ENCODE peak calls at places on chromosomes 2 and 18, in seven cellular contexts. One of them, this sample, is unnamed.

GRCh38 chr2:189836644-189837043 is 52.4 kb downstream of the PMS1 start:
- DNase-seq in neuronal stem cell: no peak
- DNase-seq in IMR-90: peak
- DNase-seq in H9: no peak
- DNase-seq in mesenchymal stem cell: peak
- DNase-seq in H1: no peak
- DNase-seq in trophoblast cell: no peak
- DNase-seq in this sample: peak

GRCh38 chr2:145960479-145961163 is 1440.7 kb upstream of the ZEB2 start:
- DNase-seq in neuronal stem cell: no peak
- DNase-seq in IMR-90: no peak
- DNase-seq in H9: no peak
- DNase-seq in mesenchymal stem cell: no peak
- DNase-seq in H1: no peak
- DNase-seq in trophoblast cell: no peak
- DNase-seq in this sample: no peak

GRCh38 chr18:59651071-59651470 is 46.2 kb downstream of the CCBE1 start:
- DNase-seq in neuronal stem cell: no peak
- DNase-seq in IMR-90: no peak
- DNase-seq in H9: no peak
- DNase-seq in mesenchymal stem cell: no peak
- DNase-seq in H1: no peak
- DNase-seq in trophoblast cell: no peak
- DNase-seq in this sample: no peak

GRCh38 chr2:72146357-72147302 is 1.0 kb downstream of the CYP26B1 start:
- DNase-seq in neuronal stem cell: no peak
- DNase-seq in IMR-90: no peak
- DNase-seq in H9: peak
- DNase-seq in mesenchymal stem cell: no peak
- DNase-seq in H1: no peak
- DNase-seq in trophoblast cell: peak
- DNase-seq in this sample: no peak

GRCh38 chr2:182182436-182182835 is 196.8 kb downstream of the PPP1R1C start:
- DNase-seq in neuronal stem cell: no peak
- DNase-seq in IMR-90: no peak
- DNase-seq in H9: no peak
- DNase-seq in mesenchymal stem cell: no peak
- DNase-seq in H1: no peak
- DNase-seq in trophoblast cell: no peak
- DNase-seq in this sample: no peak

GRCh38 chr2:9174771-9175441 is 31.7 kb upstream of the ASAP2 start:
- DNase-seq in neuronal stem cell: no peak
- DNase-seq in IMR-90: peak
- DNase-seq in H9: peak
- DNase-seq in mesenchymal stem cell: peak
- DNase-seq in H1: peak
- DNase-seq in trophoblast cell: peak
- DNase-seq in this sample: peak

GRCh38 chr2:33425660-33426059 is 50.8 kb upstream of the RASGRP3 start:
- DNase-seq in neuronal stem cell: no peak
- DNase-seq in IMR-90: peak
- DNase-seq in H9: no peak
- DNase-seq in mesenchymal stem cell: peak
- DNase-seq in H1: no peak
- DNase-seq in trophoblast cell: no peak
- DNase-seq in this sample: no peak

GRCh38 chr2:134301099-134301970 is 47.5 kb downstream of the MGAT5 start:
- DNase-seq in neuronal stem cell: no peak
- DNase-seq in IMR-90: peak
- DNase-seq in H9: no peak
- DNase-seq in mesenchymal stem cell: peak
- DNase-seq in H1: no peak
- DNase-seq in trophoblast cell: peak
- DNase-seq in this sample: no peak

GRCh38 chr2:215698566-215698965 is 262.7 kb upstream of the FN1 start:
- DNase-seq in neuronal stem cell: no peak
- DNase-seq in IMR-90: peak
- DNase-seq in H9: no peak
- DNase-seq in mesenchymal stem cell: peak
- DNase-seq in H1: no peak
- DNase-seq in trophoblast cell: peak
- DNase-seq in this sample: no peak

GRCh38 chr2:122329266-122329665 is 573.8 kb downstream of the TSN start:
- DNase-seq in neuronal stem cell: no peak
- DNase-seq in IMR-90: no peak
- DNase-seq in H9: no peak
- DNase-seq in mesenchymal stem cell: no peak
- DNase-seq in H1: no peak
- DNase-seq in trophoblast cell: peak
- DNase-seq in this sample: no peak

GRCh38 chr2:148603562-148603920 is 41.0 kb upstream of the EPC2 start:
- DNase-seq in neuronal stem cell: no peak
- DNase-seq in IMR-90: no peak
- DNase-seq in H9: no peak
- DNase-seq in mesenchymal stem cell: no peak
- DNase-seq in H1: no peak
- DNase-seq in trophoblast cell: no peak
- DNase-seq in this sample: no peak

GRCh38 chr2:25301453-25302352 is 40.0 kb downstream of the DNMT3A start:
- DNase-seq in neuronal stem cell: no peak
- DNase-seq in IMR-90: peak
- DNase-seq in H9: no peak
- DNase-seq in mesenchymal stem cell: peak
- DNase-seq in H1: no peak
- DNase-seq in trophoblast cell: peak
- DNase-seq in this sample: no peak

GRCh38 chr18:73945130-73945792 is 202.4 kb downstream of the FBXO15 start:
- DNase-seq in neuronal stem cell: no peak
- DNase-seq in IMR-90: peak
- DNase-seq in H9: no peak
- DNase-seq in mesenchymal stem cell: no peak
- DNase-seq in H1: no peak
- DNase-seq in trophoblast cell: no peak
- DNase-seq in this sample: no peak

GRCh38 chr2:240821429-240821778 is 1.4 kb upstream of the KIF1A start:
- DNase-seq in neuronal stem cell: no peak
- DNase-seq in IMR-90: no peak
- DNase-seq in H9: no peak
- DNase-seq in mesenchymal stem cell: no peak
- DNase-seq in H1: no peak
- DNase-seq in trophoblast cell: no peak
- DNase-seq in this sample: no peak

GRCh38 chr18:44518091-44518490 is 162.6 kb upstream of the SETBP1 start:
- DNase-seq in neuronal stem cell: no peak
- DNase-seq in IMR-90: no peak
- DNase-seq in H9: no peak
- DNase-seq in mesenchymal stem cell: no peak
- DNase-seq in H1: no peak
- DNase-seq in trophoblast cell: no peak
- DNase-seq in this sample: no peak

GRCh38 chr2:110669079-110669478 is 8.8 kb downstream of the BUB1 start:
- DNase-seq in neuronal stem cell: no peak
- DNase-seq in IMR-90: no peak
- DNase-seq in H9: no peak
- DNase-seq in mesenchymal stem cell: no peak
- DNase-seq in H1: no peak
- DNase-seq in trophoblast cell: no peak
- DNase-seq in this sample: no peak

GRCh38 chr2:216388046-216388884 is 16.0 kb upstream of the MARCHF4 start:
- DNase-seq in neuronal stem cell: no peak
- DNase-seq in IMR-90: no peak
- DNase-seq in H9: no peak
- DNase-seq in mesenchymal stem cell: no peak
- DNase-seq in H1: no peak
- DNase-seq in trophoblast cell: no peak
- DNase-seq in this sample: no peak

GRCh38 chr18:3525870-3526420 is 76.0 kb downstream of the TGIF1 start:
- DNase-seq in neuronal stem cell: no peak
- DNase-seq in IMR-90: no peak
- DNase-seq in H9: no peak
- DNase-seq in mesenchymal stem cell: no peak
- DNase-seq in H1: no peak
- DNase-seq in trophoblast cell: no peak
- DNase-seq in this sample: peak

GRCh38 chr2:235263205-235264120 is 230.4 kb upstream of the AGAP1 start:
- DNase-seq in neuronal stem cell: no peak
- DNase-seq in IMR-90: peak
- DNase-seq in H9: peak
- DNase-seq in mesenchymal stem cell: peak
- DNase-seq in H1: peak
- DNase-seq in trophoblast cell: peak
- DNase-seq in this sample: peak

GRCh38 chr2:95315801-95316411 is 18.8 kb downstream of the KCNIP3 start:
- DNase-seq in neuronal stem cell: no peak
- DNase-seq in IMR-90: peak
- DNase-seq in H9: no peak
- DNase-seq in mesenchymal stem cell: no peak
- DNase-seq in H1: no peak
- DNase-seq in trophoblast cell: no peak
- DNase-seq in this sample: no peak

GRCh38 chr2:239288237-239288636 is 112.6 kb downstream of the HDAC4 start:
- DNase-seq in neuronal stem cell: no peak
- DNase-seq in IMR-90: peak
- DNase-seq in H9: no peak
- DNase-seq in mesenchymal stem cell: peak
- DNase-seq in H1: no peak
- DNase-seq in trophoblast cell: no peak
- DNase-seq in this sample: no peak

GRCh38 chr2:112001136-112001764 is 53.8 kb upstream of the TMEM87B start:
- DNase-seq in neuronal stem cell: no peak
- DNase-seq in IMR-90: no peak
- DNase-seq in H9: no peak
- DNase-seq in mesenchymal stem cell: no peak
- DNase-seq in H1: no peak
- DNase-seq in trophoblast cell: peak
- DNase-seq in this sample: no peak

GRCh38 chr18:33839452-33840225 is 261.6 kb downstream of the ASXL3 start:
- DNase-seq in neuronal stem cell: peak
- DNase-seq in IMR-90: peak
- DNase-seq in H9: no peak
- DNase-seq in mesenchymal stem cell: peak
- DNase-seq in H1: no peak
- DNase-seq in trophoblast cell: peak
- DNase-seq in this sample: peak

GRCh38 chr2:128017561-128017960 is 10.3 kb downstream of the SAP130 start:
- DNase-seq in neuronal stem cell: no peak
- DNase-seq in IMR-90: no peak
- DNase-seq in H9: no peak
- DNase-seq in mesenchymal stem cell: no peak
- DNase-seq in H1: no peak
- DNase-seq in trophoblast cell: no peak
- DNase-seq in this sample: no peak
- H3K9ac ChIP-seq in neuronal stem cell: no peak
- H3K9ac ChIP-seq in IMR-90: no peak
- H3K9ac ChIP-seq in H9: no peak
- H3K9ac ChIP-seq in mesenchymal stem cell: no peak
- H3K9ac ChIP-seq in H1: no peak
- H3K9ac ChIP-seq in trophoblast cell: no peak
- H3K9ac ChIP-seq in this sample: no peak

GRCh38 chr2:180180511-180180910 is 173.4 kb upstream of the CWC22 start:
- DNase-seq in neuronal stem cell: no peak
- DNase-seq in IMR-90: no peak
- DNase-seq in H9: no peak
- DNase-seq in mesenchymal stem cell: no peak
- DNase-seq in H1: no peak
- DNase-seq in trophoblast cell: no peak
- DNase-seq in this sample: no peak

GRCh38 chr2:180187611-180188010 is 180.5 kb upstream of the CWC22 start:
- DNase-seq in neuronal stem cell: no peak
- DNase-seq in IMR-90: no peak
- DNase-seq in H9: no peak
- DNase-seq in mesenchymal stem cell: no peak
- DNase-seq in H1: no peak
- DNase-seq in trophoblast cell: no peak
- DNase-seq in this sample: no peak

DNA sequence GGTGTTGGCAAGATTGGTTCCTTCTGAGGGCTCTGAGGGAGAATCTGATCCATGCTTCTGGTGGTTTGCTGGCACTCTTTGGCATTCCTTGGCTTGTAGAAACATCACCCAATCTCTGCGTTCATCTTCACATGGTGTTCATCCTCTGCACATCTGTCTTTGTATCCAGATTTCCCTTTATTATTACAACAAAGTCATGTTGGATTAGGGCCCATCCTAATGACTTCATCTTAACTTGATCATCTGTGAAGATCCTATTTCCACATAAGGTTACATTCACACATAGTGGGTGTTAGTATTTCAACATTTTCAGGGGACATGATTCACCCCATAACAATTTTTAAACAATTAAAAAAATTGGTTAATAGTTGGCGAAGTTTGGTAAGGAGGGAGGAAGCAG is 177.4 kb upstream of the CWC22 start:
- DNase-seq in neuronal stem cell: no peak
- DNase-seq in IMR-90: peak
- DNase-seq in H9: no peak
- DNase-seq in mesenchymal stem cell: no peak
- DNase-seq in H1: no peak
- DNase-seq in trophoblast cell: no peak
- DNase-seq in this sample: no peak
- H2BK120ac ChIP-seq in neuronal stem cell: no peak
- H2BK120ac ChIP-seq in IMR-90: no peak
- H2BK120ac ChIP-seq in H9: no peak
- H2BK120ac ChIP-seq in mesenchymal stem cell: no peak
- H2BK120ac ChIP-seq in H1: no peak
- H2BK120ac ChIP-seq in trophoblast cell: no peak
- H2BK120ac ChIP-seq in this sample: no peak

GRCh38 chr2:159012142-159012541 is 43.7 kb downstream of the TANC1 start:
- DNase-seq in neuronal stem cell: no peak
- DNase-seq in IMR-90: no peak
- DNase-seq in H9: no peak
- DNase-seq in mesenchymal stem cell: no peak
- DNase-seq in H1: no peak
- DNase-seq in trophoblast cell: no peak
- DNase-seq in this sample: no peak

GRCh38 chr2:159010340-159010739 is 41.9 kb downstream of the TANC1 start:
- DNase-seq in neuronal stem cell: no peak
- DNase-seq in IMR-90: peak
- DNase-seq in H9: no peak
- DNase-seq in mesenchymal stem cell: peak
- DNase-seq in H1: no peak
- DNase-seq in trophoblast cell: no peak
- DNase-seq in this sample: peak

GRCh38 chr2:159010963-159011362 is 42.5 kb downstream of the TANC1 start:
- DNase-seq in neuronal stem cell: no peak
- DNase-seq in IMR-90: peak
- DNase-seq in H9: no peak
- DNase-seq in mesenchymal stem cell: peak
- DNase-seq in H1: no peak
- DNase-seq in trophoblast cell: no peak
- DNase-seq in this sample: no peak

GRCh38 chr2:159013103-159013502 is 44.7 kb downstream of the TANC1 start:
- DNase-seq in neuronal stem cell: no peak
- DNase-seq in IMR-90: no peak
- DNase-seq in H9: no peak
- DNase-seq in mesenchymal stem cell: no peak
- DNase-seq in H1: no peak
- DNase-seq in trophoblast cell: no peak
- DNase-seq in this sample: no peak

GRCh38 chr2:159009940-159010339 is 41.5 kb downstream of the TANC1 start:
- DNase-seq in neuronal stem cell: no peak
- DNase-seq in IMR-90: peak
- DNase-seq in H9: no peak
- DNase-seq in mesenchymal stem cell: no peak
- DNase-seq in H1: no peak
- DNase-seq in trophoblast cell: no peak
- DNase-seq in this sample: no peak
- H3K9ac ChIP-seq in neuronal stem cell: no peak
- H3K9ac ChIP-seq in IMR-90: no peak
- H3K9ac ChIP-seq in H9: no peak
- H3K9ac ChIP-seq in mesenchymal stem cell: peak
- H3K9ac ChIP-seq in H1: no peak
- H3K9ac ChIP-seq in trophoblast cell: no peak
- H3K9ac ChIP-seq in this sample: no peak

GRCh38 chr2:207779523-207779922 is 9.8 kb upstream of the FZD5 start:
- DNase-seq in neuronal stem cell: no peak
- DNase-seq in IMR-90: no peak
- DNase-seq in H9: no peak
- DNase-seq in mesenchymal stem cell: no peak
- DNase-seq in H1: no peak
- DNase-seq in trophoblast cell: peak
- DNase-seq in this sample: no peak
- H2BK120ac ChIP-seq in neuronal stem cell: no peak
- H2BK120ac ChIP-seq in IMR-90: no peak
- H2BK120ac ChIP-seq in H9: no peak
- H2BK120ac ChIP-seq in mesenchymal stem cell: no peak
- H2BK120ac ChIP-seq in H1: no peak
- H2BK120ac ChIP-seq in trophoblast cell: no peak
- H2BK120ac ChIP-seq in this sample: no peak

This sample was measured in mesendoderm.